ENCODE peak calls at places on chromosomes 12 and 14, in eight cellular contexts. One of them, this sample, is unnamed. For H3K4me1, the result is how much of the 10 kb centered on the place peaks cover.

GRCh38 chr12:93009533-93009932 is 80.4 kb upstream of the EEA1 start:
- DNase-seq in mesenchymal stem cell: no peak
- DNase-seq in ascending aorta: no peak
- DNase-seq in breast epithelium: no peak
- DNase-seq in Panc1: no peak
- DNase-seq in mesendoderm: no peak
- DNase-seq in CD8-positive, alpha-beta memory T cell: no peak
- DNase-seq in GM23248: no peak
- DNase-seq in this sample: no peak

GRCh38 chr12:87866602-87867292 is 162.5 kb downstream of the C12orf50 start:
- DNase-seq in mesenchymal stem cell: peak
- DNase-seq in ascending aorta: no peak
- DNase-seq in breast epithelium: no peak
- DNase-seq in Panc1: no peak
- DNase-seq in mesendoderm: peak
- DNase-seq in CD8-positive, alpha-beta memory T cell: no peak
- DNase-seq in GM23248: peak
- DNase-seq in this sample: no peak

GRCh38 chr12:49985981-49986380 is 13.2 kb downstream of the AQP6 start:
- DNase-seq in mesenchymal stem cell: peak
- DNase-seq in ascending aorta: no peak
- DNase-seq in breast epithelium: no peak
- DNase-seq in Panc1: no peak
- DNase-seq in mesendoderm: no peak
- DNase-seq in CD8-positive, alpha-beta memory T cell: no peak
- DNase-seq in GM23248: peak
- DNase-seq in this sample: no peak

GRCh38 chr14:88005978-88006851 is 1.3 kb downstream of the GPR65 start:
- DNase-seq in mesenchymal stem cell: no peak
- DNase-seq in ascending aorta: peak
- DNase-seq in breast epithelium: no peak
- DNase-seq in Panc1: no peak
- DNase-seq in mesendoderm: no peak
- DNase-seq in CD8-positive, alpha-beta memory T cell: peak
- DNase-seq in GM23248: no peak
- DNase-seq in this sample: no peak

GRCh38 chr14:102591372-102591943 is 991 bp upstream of the RCOR1 start:
- DNase-seq in mesenchymal stem cell: peak
- DNase-seq in ascending aorta: peak
- DNase-seq in breast epithelium: no peak
- DNase-seq in Panc1: no peak
- DNase-seq in mesendoderm: no peak
- DNase-seq in CD8-positive, alpha-beta memory T cell: peak
- DNase-seq in GM23248: peak
- DNase-seq in this sample: no peak

GRCh38 chr12:121673013-121673441 is 3.6 kb upstream of the MORN3 start:
- DNase-seq in mesenchymal stem cell: peak
- DNase-seq in ascending aorta: no peak
- DNase-seq in breast epithelium: peak
- DNase-seq in Panc1: no peak
- DNase-seq in mesendoderm: peak
- DNase-seq in CD8-positive, alpha-beta memory T cell: no peak
- DNase-seq in GM23248: peak
- DNase-seq in this sample: no peak

GRCh38 chr14:85528080-85528881 is 1.7 kb upstream of the FLRT2 start:
- DNase-seq in mesenchymal stem cell: peak
- DNase-seq in ascending aorta: no peak
- DNase-seq in breast epithelium: no peak
- DNase-seq in Panc1: no peak
- DNase-seq in mesendoderm: peak
- DNase-seq in CD8-positive, alpha-beta memory T cell: no peak
- DNase-seq in GM23248: peak
- DNase-seq in this sample: no peak

GRCh38 chr14:78319826-78320635 is 149.9 kb downstream of the NRXN3 start:
- DNase-seq in mesenchymal stem cell: no peak
- DNase-seq in ascending aorta: no peak
- DNase-seq in breast epithelium: no peak
- DNase-seq in Panc1: no peak
- DNase-seq in mesendoderm: peak
- DNase-seq in CD8-positive, alpha-beta memory T cell: no peak
- DNase-seq in GM23248: no peak
- DNase-seq in this sample: no peak

GRCh38 chr12:129371268-129371667 is 518.0 kb downstream of the GLT1D1 start:
- DNase-seq in mesenchymal stem cell: no peak
- DNase-seq in ascending aorta: no peak
- DNase-seq in breast epithelium: no peak
- DNase-seq in Panc1: no peak
- DNase-seq in mesendoderm: no peak
- DNase-seq in CD8-positive, alpha-beta memory T cell: no peak
- DNase-seq in GM23248: no peak
- DNase-seq in this sample: no peak

GRCh38 chr14:104827173-104828055 is 26.5 kb downstream of the ZBTB42 start:
- DNase-seq in mesenchymal stem cell: peak
- DNase-seq in ascending aorta: peak
- DNase-seq in breast epithelium: peak
- DNase-seq in Panc1: no peak
- DNase-seq in mesendoderm: peak
- DNase-seq in CD8-positive, alpha-beta memory T cell: peak
- DNase-seq in GM23248: peak
- DNase-seq in this sample: no peak

GRCh38 chr12:95995238-95996031 is 709 bp downstream of the HAL start:
- DNase-seq in mesenchymal stem cell: no peak
- DNase-seq in ascending aorta: no peak
- DNase-seq in breast epithelium: no peak
- DNase-seq in Panc1: no peak
- DNase-seq in mesendoderm: no peak
- DNase-seq in CD8-positive, alpha-beta memory T cell: no peak
- DNase-seq in GM23248: no peak
- DNase-seq in this sample: no peak

GRCh38 chr14:78401866-78402265 is 231.7 kb downstream of the NRXN3 start:
- DNase-seq in mesenchymal stem cell: no peak
- DNase-seq in ascending aorta: no peak
- DNase-seq in breast epithelium: no peak
- DNase-seq in Panc1: no peak
- DNase-seq in mesendoderm: no peak
- DNase-seq in CD8-positive, alpha-beta memory T cell: no peak
- DNase-seq in GM23248: peak
- DNase-seq in this sample: no peak

GRCh38 chr12:112285600-112286401 is 96.4 kb downstream of the HECTD4 start:
- DNase-seq in mesenchymal stem cell: no peak
- DNase-seq in ascending aorta: no peak
- DNase-seq in breast epithelium: no peak
- DNase-seq in Panc1: no peak
- DNase-seq in mesendoderm: no peak
- DNase-seq in CD8-positive, alpha-beta memory T cell: no peak
- DNase-seq in GM23248: no peak
- DNase-seq in this sample: no peak

GRCh38 chr14:99716850-99717681 is 33.0 kb downstream of the CYP46A1 start:
- DNase-seq in mesenchymal stem cell: no peak
- DNase-seq in ascending aorta: no peak
- DNase-seq in breast epithelium: no peak
- DNase-seq in Panc1: no peak
- DNase-seq in mesendoderm: no peak
- DNase-seq in CD8-positive, alpha-beta memory T cell: no peak
- DNase-seq in GM23248: no peak
- DNase-seq in this sample: no peak

GRCh38 chr12:44526655-44527199 is 349.4 kb downstream of the NELL2 start:
- DNase-seq in mesenchymal stem cell: no peak
- DNase-seq in ascending aorta: no peak
- DNase-seq in breast epithelium: no peak
- DNase-seq in Panc1: no peak
- DNase-seq in mesendoderm: no peak
- DNase-seq in CD8-positive, alpha-beta memory T cell: no peak
- DNase-seq in GM23248: no peak
- DNase-seq in this sample: no peak

GRCh38 chr12:21828779-21829178 is 54.3 kb upstream of the KCNJ8 start:
- DNase-seq in mesenchymal stem cell: peak
- DNase-seq in ascending aorta: no peak
- DNase-seq in breast epithelium: no peak
- DNase-seq in Panc1: no peak
- DNase-seq in mesendoderm: no peak
- DNase-seq in CD8-positive, alpha-beta memory T cell: no peak
- DNase-seq in GM23248: peak
- DNase-seq in this sample: no peak

GRCh38 chr12:49288412-49288853 is 6.5 kb upstream of the PRPH start:
- DNase-seq in mesenchymal stem cell: peak
- DNase-seq in ascending aorta: peak
- DNase-seq in breast epithelium: no peak
- DNase-seq in Panc1: no peak
- DNase-seq in mesendoderm: peak
- DNase-seq in CD8-positive, alpha-beta memory T cell: peak
- DNase-seq in GM23248: peak
- DNase-seq in this sample: no peak

GRCh38 chr12:6069452-6070093 is 54.9 kb downstream of the VWF start:
- DNase-seq in mesenchymal stem cell: peak
- DNase-seq in ascending aorta: no peak
- DNase-seq in breast epithelium: no peak
- DNase-seq in Panc1: no peak
- DNase-seq in mesendoderm: no peak
- DNase-seq in CD8-positive, alpha-beta memory T cell: no peak
- DNase-seq in GM23248: peak
- DNase-seq in this sample: no peak

GRCh38 chr12:27521066-27521465 is 2.9 kb upstream of the PPFIBP1 start:
- DNase-seq in mesenchymal stem cell: no peak
- DNase-seq in ascending aorta: no peak
- DNase-seq in breast epithelium: no peak
- DNase-seq in Panc1: no peak
- DNase-seq in mesendoderm: peak
- DNase-seq in CD8-positive, alpha-beta memory T cell: no peak
- DNase-seq in GM23248: peak
- DNase-seq in this sample: no peak

GRCh38 chr14:32473476-32473875 is 144.4 kb downstream of the AKAP6 start:
- DNase-seq in mesenchymal stem cell: no peak
- DNase-seq in ascending aorta: peak
- DNase-seq in breast epithelium: peak
- DNase-seq in Panc1: no peak
- DNase-seq in mesendoderm: peak
- DNase-seq in CD8-positive, alpha-beta memory T cell: no peak
- DNase-seq in GM23248: peak
- DNase-seq in this sample: no peak

GRCh38 chr14:32472512-32473472 is 143.7 kb downstream of the AKAP6 start:
- DNase-seq in mesenchymal stem cell: peak
- DNase-seq in ascending aorta: no peak
- DNase-seq in breast epithelium: no peak
- DNase-seq in Panc1: no peak
- DNase-seq in mesendoderm: peak
- DNase-seq in CD8-positive, alpha-beta memory T cell: no peak
- DNase-seq in GM23248: peak
- DNase-seq in this sample: no peak

GRCh38 chr14:32477406-32477805 is 148.3 kb downstream of the AKAP6 start:
- DNase-seq in mesenchymal stem cell: no peak
- DNase-seq in ascending aorta: no peak
- DNase-seq in breast epithelium: no peak
- DNase-seq in Panc1: no peak
- DNase-seq in mesendoderm: no peak
- DNase-seq in CD8-positive, alpha-beta memory T cell: no peak
- DNase-seq in GM23248: no peak
- DNase-seq in this sample: no peak

GRCh38 chr14:32478027-32478426 is 148.9 kb downstream of the AKAP6 start:
- DNase-seq in mesenchymal stem cell: no peak
- DNase-seq in ascending aorta: no peak
- DNase-seq in breast epithelium: no peak
- DNase-seq in Panc1: no peak
- DNase-seq in mesendoderm: no peak
- DNase-seq in CD8-positive, alpha-beta memory T cell: no peak
- DNase-seq in GM23248: peak
- DNase-seq in this sample: no peak

DNA sequence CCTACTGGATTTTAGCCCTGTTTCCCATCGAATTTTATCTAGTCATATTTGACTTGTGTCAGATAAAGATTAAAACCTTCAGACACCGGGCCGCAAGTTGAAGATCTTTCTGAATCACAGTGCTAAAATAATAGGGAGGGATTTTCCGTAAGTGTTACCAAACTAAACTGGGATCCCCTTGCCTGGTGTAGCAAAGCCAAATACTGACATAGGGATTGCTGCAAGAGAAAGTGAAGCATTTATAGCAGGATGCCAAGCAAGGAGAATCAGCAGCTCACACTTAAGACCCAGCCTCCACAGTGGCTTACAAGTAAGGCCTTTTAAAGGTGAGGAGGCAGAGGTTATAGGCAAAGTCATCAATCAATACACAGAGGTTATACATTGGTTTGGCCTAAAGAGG is 147.4 kb downstream of the AKAP6 start:
- DNase-seq in mesenchymal stem cell: no peak
- DNase-seq in ascending aorta: no peak
- DNase-seq in breast epithelium: no peak
- DNase-seq in Panc1: no peak
- DNase-seq in mesendoderm: no peak
- DNase-seq in CD8-positive, alpha-beta memory T cell: no peak
- DNase-seq in GM23248: no peak
- DNase-seq in this sample: no peak
- H3K4me1 ChIP-seq in mesenchymal stem cell: under half
- H3K4me1 ChIP-seq in ascending aorta: half or more
- H3K4me1 ChIP-seq in breast epithelium: under half
- H3K4me1 ChIP-seq in Panc1: under half
- H3K4me1 ChIP-seq in mesendoderm: under half
- H3K4me1 ChIP-seq in CD8-positive, alpha-beta memory T cell: under half
- H3K4me1 ChIP-seq in GM23248: half or more
- H3K4me1 ChIP-seq in this sample: half or more

DNA sequence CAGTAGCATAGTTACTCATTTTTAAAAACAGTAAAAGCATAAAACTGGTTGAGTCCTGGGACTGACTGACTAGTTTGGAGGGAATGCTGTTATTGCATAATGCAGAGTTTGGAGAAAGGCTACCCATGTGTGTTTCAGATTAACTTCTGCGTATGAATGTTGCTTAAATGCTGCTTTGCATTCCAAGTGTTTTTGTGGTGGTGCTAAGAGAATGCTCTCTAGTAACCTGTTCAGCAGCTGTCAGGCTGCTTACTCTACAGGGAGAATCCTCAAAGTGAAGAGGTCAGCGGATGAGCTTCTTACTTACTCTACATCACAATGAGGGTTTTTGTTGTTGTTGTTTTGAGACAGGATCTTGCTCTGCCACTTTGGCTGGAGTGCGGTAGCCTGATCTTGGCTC is 4.3 kb downstream of the DLST start:
- DNase-seq in mesenchymal stem cell: peak
- DNase-seq in ascending aorta: no peak
- DNase-seq in breast epithelium: no peak
- DNase-seq in Panc1: no peak
- DNase-seq in mesendoderm: peak
- DNase-seq in CD8-positive, alpha-beta memory T cell: no peak
- DNase-seq in GM23248: peak
- DNase-seq in this sample: no peak
- H3K4me1 ChIP-seq in mesenchymal stem cell: under half
- H3K4me1 ChIP-seq in ascending aorta: under half
- H3K4me1 ChIP-seq in breast epithelium: under half
- H3K4me1 ChIP-seq in Panc1: under half
- H3K4me1 ChIP-seq in mesendoderm: under half
- H3K4me1 ChIP-seq in CD8-positive, alpha-beta memory T cell: under half
- H3K4me1 ChIP-seq in GM23248: half or more
- H3K4me1 ChIP-seq in this sample: under half

GRCh38 chr12:47736877-47737676 is 11.8 kb upstream of the ENDOU start:
- DNase-seq in mesenchymal stem cell: peak
- DNase-seq in ascending aorta: peak
- DNase-seq in breast epithelium: peak
- DNase-seq in Panc1: no peak
- DNase-seq in mesendoderm: no peak
- DNase-seq in CD8-positive, alpha-beta memory T cell: no peak
- DNase-seq in GM23248: peak
- DNase-seq in this sample: peak
- H3K4me1 ChIP-seq in mesenchymal stem cell: under half
- H3K4me1 ChIP-seq in ascending aorta: under half
- H3K4me1 ChIP-seq in breast epithelium: under half
- H3K4me1 ChIP-seq in Panc1: under half
- H3K4me1 ChIP-seq in mesendoderm: under half
- H3K4me1 ChIP-seq in CD8-positive, alpha-beta memory T cell: under half
- H3K4me1 ChIP-seq in GM23248: under half
- H3K4me1 ChIP-seq in this sample: half or more

GRCh38 chr12:94872671-94873367 is 130.7 kb downstream of the NDUFA12 start:
- DNase-seq in mesenchymal stem cell: no peak
- DNase-seq in ascending aorta: no peak
- DNase-seq in breast epithelium: no peak
- DNase-seq in Panc1: no peak
- DNase-seq in mesendoderm: peak
- DNase-seq in CD8-positive, alpha-beta memory T cell: no peak
- DNase-seq in GM23248: no peak
- DNase-seq in this sample: no peak
- H3K4me1 ChIP-seq in mesenchymal stem cell: under half
- H3K4me1 ChIP-seq in ascending aorta: under half
- H3K4me1 ChIP-seq in breast epithelium: under half
- H3K4me1 ChIP-seq in Panc1: under half
- H3K4me1 ChIP-seq in mesendoderm: under half
- H3K4me1 ChIP-seq in CD8-positive, alpha-beta memory T cell: under half
- H3K4me1 ChIP-seq in GM23248: under half
- H3K4me1 ChIP-seq in this sample: under half

This sample was measured in thoracic aorta.